ENCODE peak calls at places on chromosomes 4 and X, in eight cellular contexts. Z is nephron progenitor cell, C is SK-N-SH, F is tibial nerve, X is MCF 10A, J is IMR-90, R is GM10248, O is GM12864. G is an unnamed sample.

GRCh38 chr4:100198061-100198460 is 7.8 kb upstream of the DDIT4L start:
- DNase-seq in Z (no peak), C (no peak), X (no peak), F (no peak), J (no peak), R (no peak), O (no peak), G (no peak)

GRCh38 chr4:113849771-113850170 is 88.2 kb upstream of the CAMK2D start:
- DNase-seq in R (no peak), J (peak), X (no peak), C (peak), Z (no peak), F (no peak), O (no peak), G (no peak)

GRCh38 chrX:152949114-152949513 is 44.8 kb downstream of the PNMA5 start:
- DNase-seq in R (no peak), F (no peak), C (no peak), Z (no peak), O (no peak), X (no peak), J (no peak), G (no peak)

GRCh38 chr4:151983854-151984253 is 223.0 kb upstream of the GATB start:
- DNase-seq in O (no peak), Z (no peak), F (no peak), C (no peak), J (no peak), R (no peak), X (no peak), G (peak)

GRCh38 chr4:30720656-30721352 is 635 bp downstream of the PCDH7 start:
- DNase-seq in J (peak), F (no peak), C (peak), R (peak), O (no peak), X (peak), Z (peak), G (peak)

GRCh38 chr4:36133658-36134057 is 110.7 kb downstream of the ARAP2 start:
- DNase-seq in C (no peak), X (no peak), F (no peak), R (no peak), Z (no peak), O (no peak), J (no peak), G (no peak)

GRCh38 chrX:41672643-41673042 is 16.1 kb upstream of the GPR34 start:
- DNase-seq in Z (no peak), C (no peak), X (no peak), O (no peak), R (no peak), J (no peak), F (no peak), G (no peak)

GRCh38 chr4:119598521-119598920 is 30.1 kb downstream of the PDE5A start:
- DNase-seq in R (no peak), F (no peak), J (no peak), C (no peak), O (no peak), X (no peak), Z (no peak), G (no peak)

GRCh38 chr4:152536545-152537182 is 772 bp upstream of the FBXW7 start:
- DNase-seq in X (peak), R (no peak), O (no peak), J (peak), C (peak), F (peak), Z (peak), G (peak)

GRCh38 chrX:155819966-155820491 is 61.1 kb upstream of the VAMP7 start:
- DNase-seq in X (peak), O (peak), J (peak), Z (peak), F (peak), C (peak), R (peak), G (peak)

GRCh38 chr4:145709843-145710242 is 29.9 kb downstream of the C4orf51 start:
- DNase-seq in X (peak), J (peak), F (no peak), O (no peak), R (no peak), C (no peak), Z (no peak), G (peak)

GRCh38 chr4:41887821-41888699 is 47.2 kb upstream of the TMEM33 start:
- DNase-seq in C (no peak), R (no peak), F (peak), J (peak), X (peak), O (no peak), Z (peak), G (peak)

GRCh38 chr4:139740531-139741041 is 75.0 kb downstream of the MGST2 start:
- DNase-seq in C (peak), O (no peak), F (peak), Z (no peak), J (peak), X (peak), R (no peak), G (no peak)

GRCh38 chr4:120771907-120772306 is 150.6 kb downstream of the PRDM5 start:
- DNase-seq in Z (no peak), J (no peak), R (no peak), F (no peak), C (no peak), X (no peak), O (no peak), G (no peak)

GRCh38 chr4:130479020-130479419 is 1383.1 kb downstream of the C4orf33 start:
- DNase-seq in O (no peak), J (peak), F (no peak), Z (no peak), R (no peak), C (no peak), X (peak), G (no peak)

GRCh38 chr4:79078339-79078738 is 139.1 kb upstream of the PAQR3 start:
- DNase-seq in J (no peak), C (no peak), R (no peak), X (no peak), F (peak), O (no peak), Z (no peak), G (no peak)

GRCh38 chr4:55920571-55920970 is 28.2 kb upstream of the CEP135 start:
- DNase-seq in X (no peak), J (no peak), F (no peak), O (no peak), R (no peak), C (no peak), Z (no peak), G (peak)

GRCh38 chr4:46994007-46994405 is 625 bp upstream of the GABRA4 start:
- DNase-seq in R (peak), X (peak), C (no peak), F (no peak), Z (peak), J (peak), O (no peak), G (no peak)

GRCh38 chrX:148958896-148959295 is 458.5 kb downstream of the AFF2 start:
- DNase-seq in Z (no peak), O (no peak), C (no peak), F (no peak), X (peak), J (no peak), R (no peak), G (no peak)

GRCh38 chrX:107629533-107629909 is 1.2 kb downstream of the PRPS1 start:
- DNase-seq in Z (no peak), C (peak), F (peak), X (peak), R (no peak), J (peak), O (no peak), G (peak)

GRCh38 chr4:121943941-121944340 is 7.9 kb downstream of the TRPC3 start:
- DNase-seq in F (no peak), C (peak), Z (peak), O (no peak), X (no peak), R (peak), J (no peak), G (no peak)

GRCh38 chrX:48917139-48917980 is 1.5 kb downstream of the PIM2 start:
- DNase-seq in R (peak), X (peak), F (peak), J (peak), O (peak), C (peak), Z (peak), G (peak)

GRCh38 chrX:48998391-48998790 is 3.7 kb downstream of the GRIPAP1 start:
- DNase-seq in Z (no peak), O (no peak), J (no peak), X (no peak), R (no peak), C (no peak), F (no peak), G (no peak)

GRCh38 chr4:175412161-175412560 is 399.9 kb downstream of the GPM6A start:
- DNase-seq in J (peak), Z (no peak), X (peak), C (no peak), F (no peak), R (no peak), O (no peak), G (no peak)

GRCh38 chrX:119251381-119251780 is 15.3 kb downstream of the PGRMC1 start:
- DNase-seq in Z (no peak), R (no peak), J (no peak), X (no peak), F (no peak), O (no peak), C (no peak), G (no peak)

GRCh38 chrX:72307646-72308051 is 1.9 kb upstream of the CITED1 start:
- DNase-seq in X (no peak), O (no peak), J (no peak), Z (peak), C (no peak), F (no peak), R (no peak), G (no peak)

GRCh38 chrX:153645921-153646481 is 1.0 kb upstream of the DUSP9 start:
- DNase-seq in X (peak), J (no peak), O (no peak), C (no peak), F (no peak), Z (no peak), R (no peak), G (no peak)

GRCh38 chr4:109973529-109973905 is 60.8 kb downstream of the EGF start:
- DNase-seq in R (no peak), C (no peak), Z (no peak), O (no peak), X (no peak), J (no peak), F (no peak), G (no peak)

GRCh38 chr4:67721770-67722597 is 21.0 kb upstream of the UBA6 start:
- DNase-seq in F (no peak), J (peak), O (no peak), X (peak), R (no peak), Z (no peak), C (no peak), G (peak)

GRCh38 chr4:166421556-166422156 is 548.6 kb downstream of the TLL1 start:
- DNase-seq in J (peak), C (no peak), Z (no peak), O (no peak), F (no peak), X (peak), R (no peak), G (no peak)

GRCh38 chr4:168475745-168476144 is 4.5 kb downstream of the DDX60L start:
- DNase-seq in J (no peak), R (no peak), C (no peak), Z (peak), X (peak), F (no peak), O (no peak), G (peak)

GRCh38 chr4:183493246-183493645 is 11.6 kb upstream of the ING2 start:
- DNase-seq in Z (no peak), C (no peak), F (no peak), R (no peak), X (peak), J (no peak), O (no peak), G (no peak)

GRCh38 chrX:1554469-1555210 is 17.7 kb upstream of the P2RY8 start:
- DNase-seq in J (no peak), F (no peak), R (no peak), C (no peak), O (no peak), X (no peak), Z (no peak), G (no peak)

GRCh38 chr4:30919458-30919857 is 199.3 kb downstream of the PCDH7 start:
- DNase-seq in X (no peak), Z (no peak), J (no peak), C (no peak), F (no peak), R (no peak), O (no peak), G (no peak)

GRCh38 chr4:115154826-115155225 is 41.4 kb upstream of the NDST4 start:
- DNase-seq in O (no peak), C (no peak), F (no peak), J (no peak), Z (no peak), R (no peak), X (peak), G (no peak)

GRCh38 chr4:138952405-138952804 is 63.2 kb upstream of the NOCT start:
- DNase-seq in X (peak), O (no peak), C (no peak), R (no peak), Z (no peak), F (no peak), J (peak), G (no peak)

GRCh38 chr4:76279462-76279861 is 27.1 kb upstream of the STBD1 start:
- DNase-seq in F (no peak), X (peak), J (no peak), R (no peak), Z (no peak), C (no peak), O (no peak), G (no peak)
- TF ChIP-seq CTCF in F (no peak), X (no peak), J (no peak), R (no peak), Z (no peak), C (no peak), O (no peak), G (no peak)

DNA sequence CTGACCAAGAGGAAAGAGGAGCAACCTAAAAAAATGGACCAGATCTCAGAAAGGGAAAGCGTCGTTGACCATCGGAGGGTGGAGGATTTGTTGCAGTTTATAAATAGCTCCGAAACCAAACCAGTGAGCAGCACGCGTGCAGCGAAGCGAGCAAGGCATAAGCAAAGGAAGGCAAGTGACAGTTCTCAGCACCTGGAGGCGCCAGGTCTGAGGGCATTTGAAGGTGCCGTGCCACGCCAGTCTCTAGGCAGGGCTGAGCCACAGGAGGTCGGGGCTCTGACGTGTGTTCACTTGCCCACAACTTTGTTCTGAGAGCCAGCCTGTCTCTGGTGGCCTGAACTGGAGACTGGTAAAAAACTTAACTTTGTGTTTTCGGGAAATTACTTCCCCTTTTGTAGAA is 59.7 kb downstream of the TNIP2 start:
- DNase-seq in Z (peak), J (no peak), C (no peak), X (no peak), R (peak), F (no peak), O (peak), G (no peak)
- TF ChIP-seq CTCF in Z (no peak), J (no peak), C (no peak), X (no peak), R (peak), F (no peak), O (peak), G (no peak)

GRCh38 chr4:1693131-1693896 is 9.2 kb upstream of the FAM53A start:
- DNase-seq in X (peak), O (no peak), F (peak), J (peak), Z (peak), C (peak), R (peak), G (peak)
- TF ChIP-seq CTCF in X (peak), O (peak), F (peak), J (peak), Z (peak), C (peak), R (peak), G (peak)

GRCh38 chr4:162131256-162131655 is 32.5 kb downstream of the FSTL5 start:
- DNase-seq in F (no peak), R (no peak), X (peak), J (no peak), O (no peak), Z (no peak), C (no peak), G (no peak)
- TF ChIP-seq CTCF in F (no peak), R (no peak), X (peak), J (no peak), O (peak), Z (peak), C (peak), G (no peak)

GRCh38 chr4:14023901-14024300 is 396.4 kb upstream of the BOD1L1 start:
- DNase-seq in O (no peak), F (no peak), C (no peak), X (no peak), J (no peak), Z (no peak), R (no peak), G (no peak)
- TF ChIP-seq CTCF in O (no peak), F (no peak), C (no peak), X (no peak), J (no peak), Z (no peak), R (no peak), G (no peak)

G was measured in cardiac muscle cell.